ENCODE peak calls at places on chromosomes 1 and 21, in six cellular contexts. R, H, X, W, O and U are unnamed samples.

GRCh38 chr1:205066221-205066818 is 17.9 kb downstream of the TMEM81 start:
- DNase-seq in O (no peak), R (peak; percentile 41), X (peak; percentile 38), H (no peak), W (no peak), U (no peak)

GRCh38 chr1:10685851-10686403 is 110.5 kb downstream of the CASZ1 start:
- DNase-seq in O (peak; percentile 93), X (no peak), H (no peak), R (no peak), W (no peak), U (no peak)

GRCh38 chr1:174837386-174837785 is 162.4 kb upstream of the CACYBP start:
- DNase-seq in H (no peak), W (no peak), R (no peak), O (no peak), X (no peak), U (no peak)

GRCh38 chr1:241551759-241552638 is 19.8 kb downstream of the KMO start:
- DNase-seq in H (no peak), O (no peak), X (peak; percentile 79), W (no peak), R (no peak), U (no peak)

GRCh38 chr1:1304331-1305299 is 3.1 kb downstream of the ACAP3 start:
- DNase-seq in H (peak; percentile 83), X (peak; percentile 84), O (peak; percentile 62), R (peak; percentile 61), W (no peak), U (peak; percentile 64)

GRCh38 chr21:35989185-35989735 is 71.1 kb downstream of the SETD4 start:
- DNase-seq in O (no peak), H (no peak), R (no peak), W (no peak), X (no peak), U (no peak)

GRCh38 chr1:155003227-155003765 is 694 bp downstream of the ZBTB7B start:
- DNase-seq in R (peak; percentile 41), W (peak; percentile 42), H (no peak), O (no peak), X (peak; percentile 64), U (peak; percentile 59)

GRCh38 chr21:45592208-45592619 is 50.0 kb upstream of the SLC19A1 start:
- DNase-seq in R (peak; percentile 4), W (no peak), H (no peak), X (peak; percentile 80), O (no peak), U (no peak)

GRCh38 chr1:147246910-147247655 is 4.6 kb downstream of the CHD1L start:
- DNase-seq in W (no peak), R (no peak), X (peak; percentile 67), O (no peak), H (no peak), U (no peak)

GRCh38 chr1:187413770-187414169 is 585.0 kb downstream of the PLA2G4A start:
- DNase-seq in W (peak; percentile 24), X (no peak), R (no peak), O (no peak), H (no peak), U (peak; percentile 12)

GRCh38 chr1:154661110-154661509 is 53.1 kb upstream of the ADAR start:
- DNase-seq in X (no peak), H (no peak), W (no peak), R (no peak), O (no peak), U (no peak)

GRCh38 chr1:201703646-201704438 is 125.1 kb upstream of the IPO9 start:
- DNase-seq in W (peak; percentile 73), H (peak; percentile 94), X (peak; percentile 94), O (peak; percentile 37), R (peak; percentile 92), U (peak; percentile 85)

GRCh38 chr21:24112020-24112419 is 1495.3 kb downstream of the MRPL39 start:
- DNase-seq in R (no peak), H (no peak), O (no peak), W (no peak), X (no peak), U (no peak)

GRCh38 chr1:154599658-154600057 is 8.3 kb downstream of the ADAR start:
- DNase-seq in R (no peak), W (no peak), O (no peak), H (no peak), X (no peak), U (no peak)

GRCh38 chr1:230641900-230642262 is 400 bp upstream of the COG2 start:
- DNase-seq in R (peak; percentile 72), W (no peak), X (no peak), H (no peak), O (no peak), U (no peak)

GRCh38 chr1:206465951-206466350 is 4.3 kb upstream of the IKBKE start:
- DNase-seq in H (no peak), O (no peak), R (no peak), X (no peak), W (no peak), U (no peak)

GRCh38 chr21:23939369-23940065 is 1667.8 kb downstream of the MRPL39 start:
- DNase-seq in R (no peak), H (no peak), O (no peak), X (no peak), W (no peak), U (no peak)

GRCh38 chr1:202733251-202733650 is 23.0 kb upstream of the SYT2 start:
- DNase-seq in R (no peak), X (no peak), H (no peak), W (no peak), O (no peak), U (no peak)

GRCh38 chr1:51157411-51157810 is 55.4 kb downstream of the C1orf185 start:
- DNase-seq in H (no peak), W (no peak), O (no peak), R (no peak), X (no peak), U (no peak)

GRCh38 chr1:240036526-240036925 is 55.2 kb upstream of the FMN2 start:
- DNase-seq in H (no peak), R (no peak), X (no peak), O (no peak), W (no peak), U (no peak)

GRCh38 chr1:41238311-41239094 is 3.6 kb downstream of the SCMH1 start:
- DNase-seq in O (peak; percentile 77), X (peak; percentile 59), R (no peak), H (no peak), W (peak; percentile 21), U (no peak)

GRCh38 chr1:81509619-81510018 is 291.1 kb upstream of the ADGRL2 start:
- DNase-seq in W (no peak), R (no peak), O (no peak), X (no peak), H (no peak), U (no peak)

GRCh38 chr21:42443876-42444744 is 40.4 kb downstream of the UBASH3A start:
- DNase-seq in H (no peak), W (no peak), R (no peak), X (no peak), O (no peak), U (no peak)
- TF ChIP-seq JUN in H (no peak), W (no peak), R (no peak), X (no peak), O (no peak), U (no peak)

GRCh38 chr1:28580706-28581530 is 11.1 kb upstream of the RAB42 start:
- DNase-seq in X (peak; percentile 76), H (no peak), R (peak; percentile 37), W (peak; percentile 49), O (peak; percentile 28), U (no peak)

GRCh38 chr1:28579374-28579773 is 12.7 kb upstream of the RAB42 start:
- DNase-seq in X (no peak), W (no peak), O (no peak), H (no peak), R (no peak), U (no peak)

GRCh38 chr1:28578696-28579218 is 13.3 kb upstream of the RAB42 start:
- DNase-seq in R (no peak), O (no peak), W (no peak), X (no peak), H (no peak), U (no peak)

GRCh38 chr1:28581531-28582247 is 10.4 kb upstream of the RAB42 start:
- DNase-seq in W (peak; percentile 97), X (peak; percentile 99), R (peak; percentile 95), O (peak; percentile 88), H (peak; percentile 99), U (peak; percentile 88)

GRCh38 chr1:28582248-28582615 is 9.8 kb upstream of the RAB42 start:
- DNase-seq in O (no peak), R (no peak), H (no peak), W (peak; percentile 66), X (no peak), U (peak; percentile 32)
- TF ChIP-seq JUN in O (no peak), R (no peak), H (no peak), W (no peak), X (no peak), U (no peak)

GRCh38 chr1:227899820-227900449 is 47.8 kb downstream of the WNT9A start:
- DNase-seq in O (no peak), X (no peak), R (peak; percentile 13), H (peak; percentile 43), W (no peak), U (no peak)

GRCh38 chr1:227897704-227898438 is 49.9 kb downstream of the WNT9A start:
- DNase-seq in O (no peak), W (no peak), R (peak; percentile 5), H (peak; percentile 23), X (no peak), U (no peak)

GRCh38 chr1:227900571-227901051 is 47.1 kb downstream of the WNT9A start:
- DNase-seq in X (no peak), H (peak; percentile 41), O (no peak), R (peak; percentile 5), W (no peak), U (no peak)

GRCh38 chr1:227898502-227899140 is 49.1 kb downstream of the WNT9A start:
- DNase-seq in X (no peak), H (no peak), O (no peak), R (peak; percentile 6), W (no peak), U (no peak)

DNA sequence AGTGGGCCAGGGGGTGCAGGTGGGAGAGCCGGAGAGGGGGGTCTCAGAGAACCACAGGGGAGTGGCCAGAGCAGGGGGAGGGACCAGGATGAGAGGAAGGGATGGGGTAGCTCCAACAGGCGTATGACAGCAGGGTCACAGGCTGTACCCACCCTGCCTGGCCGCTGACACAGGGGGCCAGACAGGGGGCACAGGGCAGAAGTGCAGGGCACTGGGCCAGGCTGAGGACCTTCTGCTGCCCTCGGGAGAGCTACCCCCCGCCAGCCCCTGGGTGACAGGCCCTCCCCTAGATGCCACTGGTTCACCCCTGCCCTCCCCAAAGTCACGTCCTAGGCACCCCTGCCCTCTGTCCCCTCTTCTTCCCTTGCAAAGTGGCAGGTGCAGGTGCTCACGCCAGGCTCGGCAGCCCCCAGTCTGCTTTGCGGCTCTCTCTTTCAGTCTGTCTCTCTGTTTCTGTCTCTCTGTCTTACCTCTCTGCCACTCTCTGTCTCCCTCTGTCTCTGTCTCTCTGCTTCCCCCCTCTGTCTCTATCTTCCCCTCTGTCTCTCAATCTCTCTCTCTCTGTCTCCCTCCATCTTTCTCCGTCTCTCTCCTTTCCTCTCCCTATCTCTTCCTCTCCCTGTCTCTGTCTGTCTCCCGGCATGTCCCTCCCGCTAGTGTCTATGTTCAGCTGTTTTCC is 48.5 kb downstream of the WNT9A start:
- DNase-seq in R (no peak), H (peak; percentile 47), O (no peak), X (no peak), W (no peak), U (no peak)
- TF ChIP-seq JUN in R (no peak), H (no peak), O (no peak), X (no peak), W (no peak), U (no peak)

GRCh38 chr1:115098979-115099692 is 9.8 kb upstream of the TSPAN2 start:
- DNase-seq in W (peak; percentile 65), H (no peak), X (no peak), R (no peak), O (no peak), U (no peak)
- TF ChIP-seq JUN in W (no peak), H (no peak), X (no peak), R (no peak), O (no peak), U (no peak)